ENCODE peak calls at places on chromosome 7, in six cellular contexts. C, Y, D, K, M and E are unnamed samples.
A peak's percentile ranks its signal among the peaks of the same experiment; 100 is the strongest.

GRCh38 chr7:553637-554111 is 34.0 kb upstream of the PDGFA start:
- ATAC-seq in D (no peak), Y (no peak), K (peak; percentile 74), M (no peak), C (no peak), E (no peak)

GRCh38 chr7:74101061-74101681 is 17.6 kb downstream of the LIMK1 start:
- ATAC-seq in C (peak; percentile 69), D (no peak), Y (peak; percentile 20), K (no peak), M (peak; percentile 93), E (peak; percentile 76)

GRCh38 chr7:52017802-52018679 is 701.4 kb upstream of the COBL start:
- ATAC-seq in D (no peak), Y (no peak), K (peak; percentile 97), C (peak; percentile 70), M (peak; percentile 75), E (no peak)

GRCh38 chr7:112263519-112263918 is 57.0 kb downstream of the ZNF277 start:
- ATAC-seq in M (no peak), D (no peak), C (no peak), Y (no peak), K (no peak), E (no peak)

GRCh38 chr7:105206985-105207384 is 181.7 kb downstream of the SRPK2 start:
- ATAC-seq in C (no peak), M (peak; percentile 37), K (no peak), D (no peak), Y (no peak), E (no peak)

GRCh38 chr7:20776214-20776875 is 10.3 kb downstream of the SP8 start:
- ATAC-seq in Y (no peak), M (peak; percentile 52), C (no peak), K (no peak), D (no peak), E (no peak)

GRCh38 chr7:42691030-42691639 is 220.7 kb downstream of the C7orf25 start:
- ATAC-seq in D (peak; percentile 64), C (peak; percentile 84), Y (peak; percentile 45), K (peak; percentile 92), M (peak; percentile 39), E (peak; percentile 52)

GRCh38 chr7:158816271-158816670 is 13.0 kb downstream of the ESYT2 start:
- ATAC-seq in D (no peak), K (no peak), C (no peak), M (no peak), Y (no peak), E (no peak)

GRCh38 chr7:78465894-78466293 is 667.3 kb downstream of the PHTF2 start:
- ATAC-seq in K (no peak), Y (no peak), C (no peak), M (no peak), D (no peak), E (no peak)

GRCh38 chr7:126657137-126657536 is 595.6 kb downstream of the GRM8 start:
- ATAC-seq in M (peak; percentile 26), K (no peak), D (no peak), Y (no peak), C (no peak), E (no peak)

GRCh38 chr7:100127866-100128601 is 1.3 kb downstream of the MBLAC1 start:
- ATAC-seq in D (no peak), K (peak; percentile 61), C (no peak), M (peak; percentile 46), Y (no peak), E (no peak)

GRCh38 chr7:47514367-47514766 is 67.5 kb downstream of the TNS3 start:
- ATAC-seq in C (no peak), Y (no peak), D (no peak), M (no peak), K (no peak), E (no peak)
- TF ChIP-seq POLR2AphosphoS5 in C (no peak), Y (no peak), D (no peak), M (no peak), K (no peak), E (no peak)

GRCh38 chr7:123557631-123558505 is at the start of gene NDUFA5:
- ATAC-seq in C (peak; percentile 91), K (peak; percentile 98), Y (peak; percentile 99), M (peak; percentile 97), D (peak; percentile 96), E (peak; percentile 97)
- TF ChIP-seq POLR2A in C (peak; percentile 96), K (peak; percentile 86), Y (no peak), M (peak; percentile 90), D (peak; percentile 75), E (peak; percentile 45)

DNA sequence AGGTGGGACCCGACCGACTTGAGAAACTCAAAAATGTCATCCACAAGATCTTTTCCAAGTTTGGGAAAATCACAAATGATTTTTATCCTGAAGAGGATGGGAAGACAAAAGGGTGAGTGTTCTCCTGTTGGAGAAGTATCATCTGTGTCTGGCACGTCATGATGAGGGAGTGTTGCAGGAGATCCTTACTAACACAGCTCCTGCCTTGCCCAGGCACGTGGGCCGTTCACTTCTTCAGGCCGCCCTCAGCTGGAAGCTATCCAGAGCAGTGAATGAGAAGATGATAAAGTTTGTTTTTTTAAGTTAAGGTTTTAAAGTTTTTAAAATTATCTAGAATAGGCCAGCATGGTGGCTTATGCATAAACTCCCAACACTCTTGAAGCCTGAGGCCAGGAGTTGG is 6.2 kb downstream of the EIF3B start:
- ATAC-seq in D (no peak), C (no peak), M (no peak), Y (no peak), K (no peak), E (no peak)
- H3K27ac ChIP-seq in D (no peak overlapping the region), C (no peak overlapping the region), M (no peak overlapping the region), Y (no peak overlapping the region), K (no peak overlapping the region), E (no peak overlapping the region)

GRCh38 chr7:149005427-149006344 is 22.6 kb downstream of the PDIA4 start:
- ATAC-seq in K (peak; percentile 76), Y (peak; percentile 82), M (peak; percentile 99), D (peak; percentile 89), C (peak; percentile 94), E (peak; percentile 86)
- TF ChIP-seq POLR2AphosphoS5 in K (no peak), Y (no peak), M (no peak), D (no peak), C (no peak), E (no peak)

GRCh38 chr7:28179081-28180030 is 1.2 kb downstream of the JAZF1 start:
- ATAC-seq in M (peak; percentile 75), Y (peak; percentile 72), D (peak; percentile 72), K (peak; percentile 56), C (peak; percentile 94), E (peak; percentile 84)
- TF ChIP-seq POLR2A in M (no peak), Y (no peak), D (no peak), K (no peak), C (no peak), E (peak; percentile 14)